ENCODE peak calls at places on chromosomes 11 and 22, in four cellular contexts. H is IMR-90; W is endothelial cell; F is CD8-positive, alpha-beta T cell. O is an unnamed sample.

GRCh38 chr11:31802609-31802989 is 8.5 kb downstream of the PAX6 start:
- DNase-seq in H (no peak), F (no peak), W (peak), O (no peak)

GRCh38 chr22:32764330-32765116 is 37.0 kb upstream of the TIMP3 start:
- DNase-seq in W (no peak), H (peak), F (no peak), O (no peak)

GRCh38 chr11:75639752-75640151 is 29.1 kb downstream of the MAP6 start:
- DNase-seq in W (no peak), H (peak), F (no peak), O (peak)

GRCh38 chr11:86510674-86511073 is 136.0 kb downstream of the CCDC81 start:
- DNase-seq in F (no peak), W (no peak), H (no peak), O (no peak)

GRCh38 chr22:20463324-20464095 is 25.9 kb upstream of the SCARF2 start:
- DNase-seq in H (no peak), W (no peak), F (peak), O (no peak)

GRCh38 chr11:102408339-102408738 is 44.2 kb downstream of the TMEM123 start:
- DNase-seq in H (no peak), F (no peak), W (no peak), O (no peak)

GRCh38 chr11:93574821-93575220 is 31.6 kb upstream of the SMCO4 start:
- DNase-seq in F (no peak), W (no peak), H (no peak), O (no peak)

GRCh38 chr11:61532136-61533038 is 23.8 kb downstream of the LRRC10B start:
- DNase-seq in W (peak), F (peak), H (no peak), O (peak)

GRCh38 chr11:57459112-57460016 is 964 bp upstream of the RTN4RL2 start:
- DNase-seq in W (peak), H (peak), F (peak), O (no peak)

DNA sequence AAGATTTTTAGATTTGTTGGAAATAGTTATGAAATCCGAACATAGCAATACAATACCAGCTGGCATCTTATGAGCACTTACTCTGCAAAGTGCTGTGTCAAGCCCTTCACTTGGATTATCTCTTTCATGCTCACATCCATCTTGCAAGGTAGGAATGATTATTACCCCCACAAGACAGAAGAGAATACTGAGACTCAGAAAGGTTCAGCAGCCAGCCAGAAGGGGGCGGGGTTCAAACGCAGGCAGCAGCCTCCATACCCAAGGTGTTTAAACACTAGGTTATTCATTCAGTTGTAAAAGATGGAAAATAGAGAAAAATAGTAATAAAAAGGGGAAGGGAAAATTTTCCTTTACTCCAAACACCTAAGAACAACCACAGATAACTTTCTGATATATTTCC is 158.5 kb downstream of the CCDC34 start:
- DNase-seq in W (peak), F (peak), H (no peak), O (no peak)
- TF ChIP-seq CTCF in W (no peak), F (no peak), H (peak), O (no peak)

GRCh38 chr11:112837162-112837826 is 123.9 kb upstream of the NCAM1 start:
- DNase-seq in F (no peak), H (no peak), W (peak), O (no peak)
- TF ChIP-seq CTCF in F (no peak), H (no peak), W (no peak), O (no peak)

GRCh38 chr22:33917744-33918406 is 2.4 kb downstream of the LARGE1 start:
- DNase-seq in W (no peak), H (peak), F (no peak), O (no peak)

GRCh38 chr22:33920927-33921575 is 775 bp upstream of the LARGE1 start:
- DNase-seq in F (peak), W (peak), H (peak), O (peak)

GRCh38 chr22:33921576-33922181 is 1.4 kb upstream of the LARGE1 start:
- DNase-seq in H (peak), W (peak), F (peak), O (peak)

GRCh38 chr22:33919591-33920501 is at the start of gene LARGE1:
- DNase-seq in F (peak), H (peak), W (peak), O (peak)

GRCh38 chr22:33918676-33919590 is 1.3 kb downstream of the LARGE1 start:
- DNase-seq in H (peak), W (no peak), F (no peak), O (no peak)
- TF ChIP-seq CTCF in H (no peak), W (no peak), F (no peak), O (no peak)

GRCh38 chr22:40187389-40187788 is 9.7 kb downstream of the TNRC6B start:
- DNase-seq in W (no peak), H (no peak), F (no peak), O (no peak)
- TF ChIP-seq CTCF in W (no peak), H (no peak), F (no peak), O (no peak)

GRCh38 chr11:32864555-32864954 is 28.1 kb upstream of the QSER1 start:
- DNase-seq in W (no peak), F (no peak), H (no peak), O (no peak)

GRCh38 chr11:32861850-32862577 is 30.6 kb upstream of the QSER1 start:
- DNase-seq in H (no peak), F (no peak), W (no peak), O (no peak)

GRCh38 chr11:32858731-32859130 is 29.0 kb downstream of the PRRG4 start:
- DNase-seq in W (no peak), H (no peak), F (no peak), O (no peak)
- TF ChIP-seq CTCF in W (peak), H (no peak), F (no peak), O (peak)

GRCh38 chr22:17388235-17388634 is 19.0 kb downstream of the CECR2 start:
- DNase-seq in W (no peak), H (no peak), F (no peak), O (no peak)
- TF ChIP-seq CTCF in W (no peak), H (no peak), F (no peak), O (no peak)

GRCh38 chr22:37428649-37429586 is 1.6 kb upstream of the ELFN2 start:
- DNase-seq in F (peak), H (peak), W (peak), O (peak)
- TF ChIP-seq CTCF in F (peak), H (peak), W (peak), O (peak)

GRCh38 chr22:39431216-39431801 is 25.5 kb upstream of the MGAT3 start:
- DNase-seq in H (no peak), W (no peak), F (no peak), O (no peak)

GRCh38 chr22:39430576-39431150 is 26.1 kb upstream of the MGAT3 start:
- DNase-seq in F (no peak), W (no peak), H (no peak), O (no peak)

GRCh38 chr22:39432361-39432811 is 24.4 kb upstream of the MGAT3 start:
- DNase-seq in W (no peak), F (no peak), H (no peak), O (no peak)

GRCh38 chr22:39429916-39430575 is 26.8 kb upstream of the MGAT3 start:
- DNase-seq in W (no peak), F (no peak), H (no peak), O (no peak)

DNA sequence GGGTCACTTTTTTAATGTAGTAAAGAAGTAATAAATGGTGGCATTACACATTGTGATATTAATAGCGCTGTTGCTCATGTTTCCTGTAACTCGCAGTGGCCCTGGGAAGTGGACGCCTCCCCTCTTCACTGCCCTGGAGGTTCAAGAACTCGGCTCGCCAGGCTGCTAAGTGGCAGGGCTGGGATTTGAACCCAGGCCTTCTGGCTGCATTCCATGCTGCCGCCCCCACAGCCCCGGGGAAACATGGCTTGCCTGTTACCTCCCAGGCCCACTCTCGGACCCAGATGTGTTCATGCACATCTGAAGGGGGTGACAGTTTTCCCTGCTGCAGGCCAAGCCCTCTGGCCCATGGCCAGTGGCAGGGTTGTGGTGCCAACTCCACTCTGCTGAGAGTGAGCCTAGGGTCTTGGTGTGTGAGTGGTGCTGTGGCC is 25.0 kb upstream of the MGAT3 start:
- DNase-seq in W (no peak), H (peak), F (no peak), O (no peak)
- TF ChIP-seq CTCF in W (no peak), H (no peak), F (no peak), O (no peak)